ENCODE peak calls at places on chromosome 19, in four cellular contexts. E is PC-9, M is AG09319, J is kidney epithelial cell. Y is an unnamed sample.

GRCh38 chr19:36331353-36332228 is 47.4 kb downstream of the ZFP14 start:
- DNase-seq in M (peak), J (peak), E (peak), Y (peak)

GRCh38 chr19:13441810-13442512 is 64.3 kb downstream of the CACNA1A start:
- DNase-seq in E (peak), J (no peak), M (no peak), Y (peak)

GRCh38 chr19:1052349-1052967 is 12.6 kb downstream of the ABCA7 start:
- DNase-seq in M (no peak), J (no peak), E (no peak), Y (no peak)

GRCh38 chr19:38095411-38096308 is 128.4 kb downstream of the DPF1 start:
- DNase-seq in J (peak), M (peak), E (peak), Y (peak)

GRCh38 chr19:5186293-5187050 is 154.1 kb downstream of the PTPRS start:
- DNase-seq in E (no peak), J (no peak), M (peak), Y (no peak)

GRCh38 chr19:51258165-51258564 is 7.3 kb downstream of the SIGLECL1 start:
- DNase-seq in E (no peak), M (no peak), J (no peak), Y (no peak)

GRCh38 chr19:50926144-50926543 is 14.9 kb upstream of the KLK4 start:
- DNase-seq in E (no peak), J (no peak), M (no peak), Y (no peak)

GRCh38 chr19:17127671-17128070 is 52.1 kb downstream of the MYO9B start:
- DNase-seq in J (no peak), E (no peak), M (no peak), Y (no peak)

GRCh38 chr19:51296331-51297093 is 14.9 kb upstream of the IGLON5 start:
- DNase-seq in E (no peak), J (no peak), M (no peak), Y (no peak)

GRCh38 chr19:42420055-42420544 is 7.1 kb downstream of the LIPE start:
- DNase-seq in E (no peak), J (no peak), M (no peak), Y (peak)

GRCh38 chr19:17194608-17195007 is 20.5 kb upstream of the USE1 start:
- DNase-seq in J (no peak), E (no peak), M (no peak), Y (no peak)

GRCh38 chr19:11596156-11596555 is 1.1 kb upstream of the ZNF627 start:
- DNase-seq in E (no peak), J (no peak), M (no peak), Y (no peak)

GRCh38 chr19:15448014-15448777 is 1.6 kb downstream of the WIZ start:
- DNase-seq in E (no peak), J (no peak), M (no peak), Y (no peak)

GRCh38 chr19:2476451-2477140 is 669 bp downstream of the GADD45B start:
- DNase-seq in M (no peak), J (no peak), E (peak), Y (no peak)

GRCh38 chr19:51689751-51690358 is 3.3 kb upstream of the SPACA6 start:
- DNase-seq in M (no peak), J (no peak), E (peak), Y (peak)

GRCh38 chr19:6238256-6238642 is 41.5 kb downstream of the MLLT1 start:
- DNase-seq in E (no peak), M (no peak), J (no peak), Y (no peak)
- TF ChIP-seq CTCF in E (no peak), M (no peak), J (no peak), Y (no peak)

DNA sequence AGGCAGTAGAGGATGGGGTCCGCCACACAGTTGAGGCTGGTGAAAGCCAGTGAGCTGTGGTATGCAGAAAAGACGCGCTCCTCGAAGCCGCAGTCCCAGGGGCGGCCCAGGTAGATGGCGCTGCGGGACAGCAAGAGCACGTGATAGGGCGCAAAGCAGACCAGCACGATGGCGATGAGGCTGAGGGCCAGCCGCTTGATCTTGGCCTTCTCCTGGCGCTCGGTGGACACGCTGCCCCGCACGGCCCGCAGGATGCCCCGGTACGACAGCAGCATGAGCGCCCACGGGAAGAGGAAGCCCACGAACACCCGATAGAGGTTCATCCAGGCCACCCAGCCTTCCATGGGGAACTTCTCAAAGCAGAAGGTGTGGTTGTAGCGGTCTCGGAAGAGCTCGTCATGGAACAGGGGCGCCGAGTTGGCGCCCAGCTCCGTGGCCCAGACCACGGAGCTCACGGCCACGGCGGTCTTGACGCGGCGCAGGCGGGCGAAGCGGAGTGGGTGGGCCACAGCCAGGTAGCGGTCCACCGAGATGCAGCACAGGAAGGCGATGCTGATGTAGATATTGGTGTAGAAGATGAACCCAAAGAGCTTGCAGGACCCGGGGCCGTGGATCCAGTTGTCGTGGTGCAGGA is 6.5 kb upstream of the OPA3 start:
- DNase-seq in J (no peak), E (peak), M (no peak), Y (peak)
- TF ChIP-seq CTCF in J (peak), E (peak), M (peak), Y (peak)

DNA sequence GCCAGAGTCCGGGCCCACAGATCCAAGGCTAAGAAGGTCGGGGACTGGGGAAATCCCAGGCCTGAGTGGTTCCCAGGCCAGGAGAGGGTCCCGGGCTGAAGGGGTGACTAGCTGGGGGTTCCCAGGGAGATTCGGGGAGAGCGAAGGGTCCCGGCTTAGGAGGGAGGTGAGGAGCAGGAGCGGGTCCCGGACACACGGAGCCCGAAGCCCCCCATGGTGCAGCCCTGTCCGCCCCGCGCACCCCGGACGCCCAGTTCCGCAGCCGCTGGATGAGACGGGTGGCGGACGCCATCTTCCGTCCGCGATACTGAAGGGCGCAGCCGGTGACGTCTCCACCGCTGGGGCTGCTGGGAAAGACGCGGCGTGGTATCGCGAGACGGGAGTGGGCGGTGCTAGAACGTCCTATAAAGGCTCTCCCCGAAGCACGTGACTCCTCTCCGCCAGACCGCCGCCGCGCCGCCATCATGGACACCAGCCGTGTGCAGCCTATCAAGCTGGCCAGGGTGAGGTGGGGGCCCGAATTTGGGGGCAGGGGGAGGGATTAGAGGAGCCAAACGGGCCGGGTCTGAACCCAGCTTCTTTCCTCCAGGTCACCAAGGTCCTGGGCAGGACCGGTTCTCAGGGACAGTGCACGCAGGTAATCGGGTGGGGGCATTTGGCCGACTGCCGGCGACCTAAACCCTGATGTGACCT is at the start of the genes NDUFA7 and RPS28:
- DNase-seq in M (peak), J (no peak), E (peak), Y (peak)
- TF ChIP-seq CTCF in M (peak), J (peak), E (peak), Y (no peak)

GRCh38 chr19:6270822-6271221 is 9.0 kb downstream of the MLLT1 start:
- DNase-seq in M (no peak), E (no peak), J (no peak), Y (no peak)

GRCh38 chr19:6272411-6272791 is 7.4 kb downstream of the MLLT1 start:
- DNase-seq in E (no peak), J (no peak), M (no peak), Y (no peak)

GRCh38 chr19:6272913-6273600 is 6.7 kb downstream of the MLLT1 start:
- DNase-seq in M (no peak), J (no peak), E (no peak), Y (no peak)

GRCh38 chr19:6271251-6271650 is 8.5 kb downstream of the MLLT1 start:
- DNase-seq in J (no peak), M (no peak), E (no peak), Y (no peak)

DNA sequence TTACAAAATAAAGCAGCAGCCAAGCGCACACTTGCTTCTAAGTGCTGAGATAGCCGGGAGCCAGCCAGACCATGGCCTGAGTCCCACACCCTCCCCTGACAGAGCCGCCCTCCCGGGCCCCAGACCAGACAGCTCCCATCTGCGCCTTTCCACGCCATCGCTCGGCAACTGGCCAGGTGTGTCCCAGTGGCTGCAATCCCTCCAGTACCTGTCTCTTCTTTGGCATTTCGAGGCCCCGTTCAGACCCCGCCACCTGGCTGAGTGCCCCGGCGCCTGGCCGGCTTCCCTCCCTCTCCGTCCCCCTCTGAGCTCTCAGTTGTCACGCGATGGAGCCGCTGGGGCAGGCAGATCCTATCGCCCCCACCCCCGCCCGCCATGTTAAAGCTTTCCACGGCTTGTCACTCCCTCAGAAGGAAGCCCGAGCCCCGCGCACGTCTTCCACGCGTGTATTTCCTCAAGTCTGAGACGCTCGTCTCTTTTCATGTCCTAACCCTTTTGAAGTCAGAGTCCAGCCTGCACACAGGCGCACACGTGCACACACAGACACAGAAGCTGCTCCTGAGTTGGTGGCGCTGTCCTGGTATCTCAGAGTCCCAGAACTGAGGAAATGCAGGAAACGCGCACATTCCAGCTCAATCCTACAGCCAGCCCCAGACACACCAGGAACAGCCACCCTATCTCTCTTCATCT is 7.9 kb downstream of the MLLT1 start:
- DNase-seq in M (no peak), E (no peak), J (no peak), Y (no peak)
- TF ChIP-seq CTCF in M (peak), E (no peak), J (peak), Y (no peak)

Y was measured in Calu3.